ENCODE peak calls at places on chromosomes 2 and 18, in seven cellular contexts. D is right cardiac atrium, K is ovary, F is cardiac muscle cell, P is left ventricle myocardium inferior, U is MM.1S, X is H1. E is an unnamed sample. For H3K4me1, the result is how much of the 10 kb centered on the place peaks cover.

GRCh38 chr18:49690307-49690706 is 123.0 kb downstream of the ACAA2 start:
- DNase-seq in K (no peak), F (peak), X (no peak), U (no peak), D (no peak), P (no peak), E (no peak)

GRCh38 chr2:224160917-224161316 is 121.8 kb upstream of the SERPINE2 start:
- DNase-seq in D (peak), K (peak), F (peak), P (peak), X (no peak), U (no peak), E (no peak)

GRCh38 chr2:37389984-37390765 is 45.7 kb downstream of the QPCT start:
- DNase-seq in P (no peak), X (peak), D (no peak), K (no peak), F (peak), U (peak), E (peak)

GRCh38 chr2:135662088-135662487 is 79.6 kb upstream of the UBXN4 start:
- DNase-seq in P (no peak), D (no peak), X (no peak), K (no peak), F (peak), U (no peak), E (no peak)

GRCh38 chr18:36525913-36526312 is 228.4 kb downstream of the FHOD3 start:
- DNase-seq in U (no peak), K (no peak), P (no peak), D (no peak), F (no peak), X (no peak), E (no peak)

GRCh38 chr18:49849331-49850217 is 36.2 kb upstream of the ACAA2 start:
- DNase-seq in X (peak), U (no peak), P (peak), K (peak), D (no peak), F (peak), E (peak)

GRCh38 chr2:30371772-30372373 is 75.2 kb upstream of the LCLAT1 start:
- DNase-seq in U (no peak), D (no peak), X (no peak), K (no peak), P (no peak), F (no peak), E (no peak)

GRCh38 chr18:4016391-4017049 is 438.6 kb downstream of the DLGAP1 start:
- DNase-seq in F (no peak), P (no peak), U (no peak), D (no peak), K (no peak), X (no peak), E (peak)

GRCh38 chr18:60047556-60047955 is 147.8 kb downstream of the PMAIP1 start:
- DNase-seq in F (no peak), X (no peak), D (no peak), K (no peak), U (no peak), P (no peak), E (no peak)

GRCh38 chr18:46416706-46417638 is 240.0 kb downstream of the LOXHD1 start:
- DNase-seq in D (no peak), F (no peak), P (no peak), U (peak), K (no peak), X (no peak), E (peak)

GRCh38 chr2:169963786-169964185 is 136.5 kb downstream of the UBR3 start:
- DNase-seq in P (no peak), K (no peak), X (no peak), D (no peak), U (no peak), F (peak), E (no peak)

GRCh38 chr2:134154269-134154668 is 99.6 kb upstream of the MGAT5 start:
- DNase-seq in X (no peak), P (no peak), K (no peak), D (no peak), U (peak), F (no peak), E (no peak)

GRCh38 chr2:40027968-40028367 is 248.9 kb upstream of the THUMPD2 start:
- DNase-seq in F (no peak), K (no peak), X (no peak), D (no peak), P (no peak), U (no peak), E (no peak)

GRCh38 chr2:227653419-227653818 is 13.2 kb upstream of the SCYGR5 start:
- DNase-seq in K (no peak), P (no peak), F (peak), U (no peak), X (no peak), D (no peak), E (no peak)

GRCh38 chr2:168494190-168494711 is 38.2 kb downstream of the CERS6 start:
- DNase-seq in U (no peak), D (no peak), P (no peak), K (no peak), X (no peak), F (peak), E (peak)

GRCh38 chr2:230441188-230441897 is 25.3 kb downstream of the SP100 start:
- DNase-seq in K (no peak), D (no peak), F (peak), U (no peak), P (no peak), X (no peak), E (no peak)

GRCh38 chr2:156445311-156446218 is 9.4 kb downstream of the GPD2 start:
- DNase-seq in K (no peak), U (no peak), X (no peak), P (no peak), F (peak), D (no peak), E (no peak)

GRCh38 chr2:54903736-54904554 is 146.3 kb downstream of the RTN4 start:
- DNase-seq in P (no peak), K (no peak), F (peak), X (peak), U (no peak), D (no peak), E (no peak)

GRCh38 chr18:57738078-57738477 is 65.0 kb downstream of the ATP8B1 start:
- DNase-seq in F (peak), X (no peak), K (no peak), U (no peak), D (no peak), P (no peak), E (no peak)

GRCh38 chr2:47631840-47632398 is 151.0 kb upstream of the MSH6 start:
- DNase-seq in F (peak), X (no peak), U (no peak), P (no peak), K (no peak), D (no peak), E (peak)

GRCh38 chr2:214410918-214411554 is at the start of gene VWC2L:
- DNase-seq in P (peak), K (no peak), D (peak), F (peak), X (peak), U (peak), E (peak)

GRCh38 chr2:200365209-200365608 is 58.7 kb downstream of the SPATS2L start:
- DNase-seq in F (no peak), X (no peak), U (no peak), P (no peak), K (no peak), D (no peak), E (no peak)

GRCh38 chr2:143524001-143524608 is 394.9 kb downstream of the ARHGAP15 start:
- DNase-seq in F (peak), D (no peak), X (no peak), K (no peak), P (no peak), U (no peak), E (no peak)

GRCh38 chr2:234378440-234378839 is 118.4 kb downstream of the ARL4C start:
- DNase-seq in D (no peak), P (no peak), F (peak), X (no peak), U (no peak), K (no peak), E (no peak)

GRCh38 chr2:159265171-159265576 is 21.3 kb downstream of the WDSUB1 start:
- DNase-seq in K (no peak), P (no peak), D (no peak), F (peak), U (no peak), X (no peak), E (peak)

GRCh38 chr2:36290306-36290705 is 65.3 kb upstream of the CRIM1 start:
- DNase-seq in K (no peak), X (no peak), D (no peak), P (no peak), F (no peak), U (no peak), E (no peak)

GRCh38 chr2:70089220-70089945 is 2.1 kb downstream of the PCBP1 start:
- DNase-seq in F (peak), K (no peak), D (peak), P (peak), X (no peak), U (peak), E (peak)

GRCh38 chr18:6729247-6730091 is at the start of gene ARHGAP28:
- DNase-seq in X (peak), D (peak), U (peak), P (peak), K (peak), F (peak), E (peak)

GRCh38 chr2:61377046-61377445 is 93.8 kb downstream of the USP34 start:
- DNase-seq in F (no peak), P (no peak), X (no peak), K (no peak), D (no peak), U (no peak), E (no peak)

GRCh38 chr2:28390857-28391563 is 1.6 kb upstream of the FOSL2 start:
- DNase-seq in X (no peak), U (peak), F (peak), K (peak), D (peak), P (peak), E (peak)

GRCh38 chr2:200679157-200679934 is 93.5 kb downstream of the AOX1 start:
- DNase-seq in P (no peak), U (no peak), X (no peak), K (no peak), F (no peak), D (no peak), E (no peak)

GRCh38 chr18:12543697-12544096 is 114.2 kb downstream of the SPIRE1 start:
- DNase-seq in F (peak), D (no peak), K (no peak), U (no peak), P (no peak), X (no peak), E (no peak)

GRCh38 chr2:191983186-191983585 is 136.3 kb upstream of the CAVIN2 start:
- DNase-seq in F (no peak), U (no peak), K (no peak), X (no peak), P (no peak), D (no peak), E (no peak)

GRCh38 chr2:124725187-124725586 is 700.1 kb downstream of the CNTNAP5 start:
- DNase-seq in K (no peak), P (no peak), F (no peak), D (no peak), U (no peak), X (no peak), E (no peak)

GRCh38 chr18:11159844-11160243 is 10.5 kb upstream of the PIEZO2 start:
- DNase-seq in P (no peak), F (no peak), X (no peak), D (no peak), U (no peak), K (no peak), E (no peak)

DNA sequence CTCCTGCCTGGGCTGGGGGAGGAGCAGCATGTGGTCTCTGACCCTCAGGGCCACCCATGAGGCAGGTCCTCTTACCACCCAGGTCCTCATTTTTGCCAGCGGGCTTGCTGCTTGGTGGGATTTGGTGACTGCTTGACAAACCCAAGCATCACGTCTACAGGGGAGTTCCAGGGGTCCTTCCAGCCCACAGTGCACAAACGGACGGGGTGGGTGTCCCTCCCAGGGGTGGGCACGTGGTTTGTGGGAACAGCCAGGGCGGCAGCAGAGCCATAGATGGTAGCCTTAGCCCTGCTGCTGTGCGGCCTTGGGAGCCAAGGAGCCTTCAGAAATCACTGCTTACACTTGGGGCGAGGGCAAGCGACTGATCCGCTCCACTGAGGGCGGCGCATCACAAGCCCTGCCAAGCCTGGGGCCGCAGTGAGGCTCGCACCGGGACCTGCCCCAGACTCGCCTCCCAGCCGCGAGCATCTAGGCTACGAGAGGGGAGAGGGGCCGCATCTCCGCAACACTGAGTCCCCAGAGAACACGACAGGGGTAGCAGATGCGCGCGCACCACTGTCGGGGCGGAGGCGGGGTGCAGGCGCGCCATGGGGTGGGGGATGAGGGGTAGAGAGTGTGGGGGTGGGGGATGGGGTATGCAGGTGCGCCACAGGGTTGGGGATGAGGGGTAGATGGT is 36.9 kb downstream of the SNED1 start:
- DNase-seq in U (no peak), X (no peak), K (no peak), F (no peak), P (no peak), D (no peak), E (peak)
- H3K4me3 ChIP-seq in U (no peak), X (no peak), K (no peak), F (no peak), P (no peak), D (no peak), E (no peak)

GRCh38 chr2:68244456-68244855 is 7.9 kb downstream of the PPP3R1 start:
- DNase-seq in X (no peak), U (no peak), K (no peak), P (no peak), F (peak), D (no peak), E (no peak)
- H3K4me1 ChIP-seq in X (under half), U (under half), K (under half), P (half or more), F (under half), D (under half), E (under half)

GRCh38 chr2:201858781-201859180 is 52.4 kb downstream of the CDK15 start:
- DNase-seq in U (no peak), D (no peak), F (peak), P (no peak), K (peak), X (peak), E (peak)
- H3K4me3 ChIP-seq in U (no peak), D (no peak), F (no peak), P (no peak), K (peak), X (peak), E (peak)

GRCh38 chr2:3679616-3680393 is 21.8 kb downstream of the ALLC start:
- DNase-seq in D (no peak), P (no peak), X (no peak), K (no peak), F (no peak), U (no peak), E (no peak)

GRCh38 chr2:3682811-3683210 is 20.6 kb upstream of the DCDC2C start:
- DNase-seq in P (no peak), X (no peak), D (no peak), U (no peak), K (no peak), F (no peak), E (no peak)

GRCh38 chr2:3681625-3682024 is 21.8 kb upstream of the DCDC2C start:
- DNase-seq in P (no peak), K (no peak), F (no peak), D (no peak), U (no peak), X (no peak), E (no peak)

GRCh38 chr2:3680548-3681345 is 22.6 kb upstream of the DCDC2C start:
- DNase-seq in K (no peak), D (no peak), U (no peak), P (no peak), X (no peak), F (no peak), E (no peak)

DNA sequence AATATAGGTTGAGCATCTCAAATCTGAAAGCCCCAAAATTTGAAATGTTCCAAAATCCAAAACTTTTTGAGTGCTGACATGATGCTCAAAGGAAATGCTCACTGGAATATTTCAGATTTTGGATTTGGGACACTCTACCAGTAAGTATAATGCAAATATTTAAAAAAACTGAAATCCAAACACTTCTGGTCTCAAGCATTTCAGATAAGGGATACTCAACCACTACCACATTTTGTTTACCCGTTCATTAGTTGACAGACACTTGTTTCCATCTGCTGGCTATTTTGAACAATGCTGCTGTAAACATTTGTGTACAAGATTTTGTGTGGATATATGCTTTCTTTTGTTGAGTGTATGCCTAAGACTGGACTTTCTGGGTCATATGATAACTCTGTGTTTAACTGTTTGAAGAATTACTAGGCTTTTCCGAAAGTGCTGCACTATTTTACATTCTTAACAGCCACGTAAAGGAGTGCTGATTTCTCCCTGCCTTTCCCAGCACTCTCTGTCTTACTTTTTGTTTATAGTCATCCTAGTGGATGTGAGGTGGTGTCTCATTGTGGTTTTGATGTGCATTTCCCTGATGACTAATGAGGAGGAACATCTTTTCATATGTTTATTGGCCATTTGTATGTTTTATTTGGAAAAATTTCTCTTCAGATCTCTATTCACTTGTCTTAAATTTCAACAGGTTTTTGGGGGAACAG is 19.5 kb upstream of the DCDC2C start:
- DNase-seq in F (no peak), D (no peak), P (no peak), K (no peak), X (no peak), U (no peak), E (no peak)
- H3K4me1 ChIP-seq in F (under half), D (under half), P (under half), K (under half), X (under half), U (under half), E (under half)

GRCh38 chr18:76524900-76525698 is 30.1 kb upstream of the ZNF516 start:
- DNase-seq in P (no peak), U (peak), X (no peak), D (no peak), K (peak), F (peak), E (no peak)
- H3K4me3 ChIP-seq in P (peak), U (peak), X (no peak), D (peak), K (peak), F (peak), E (no peak)

GRCh38 chr2:172082944-172083718 is 2.2 kb upstream of the DLX1 start:
- DNase-seq in U (no peak), D (no peak), K (no peak), X (no peak), P (no peak), F (no peak), E (peak)
- H3K4me1 ChIP-seq in U (under half), D (under half), K (under half), X (under half), P (under half), F (under half), E (under half)

GRCh38 chr18:35047697-35048292 is 6.6 kb downstream of the MAPRE2 start:
- DNase-seq in U (no peak), F (no peak), X (no peak), P (no peak), K (no peak), D (no peak), E (no peak)
- H3K4me3 ChIP-seq in U (no peak), F (no peak), X (no peak), P (no peak), K (no peak), D (no peak), E (no peak)

GRCh38 chr2:11752906-11753305 is 6.5 kb downstream of the LPIN1 start:
- DNase-seq in X (no peak), P (no peak), F (no peak), U (peak), D (no peak), K (no peak), E (no peak)
- H3K4me1 ChIP-seq in X (under half), P (half or more), F (half or more), U (half or more), D (under half), K (under half), E (under half)

DNA sequence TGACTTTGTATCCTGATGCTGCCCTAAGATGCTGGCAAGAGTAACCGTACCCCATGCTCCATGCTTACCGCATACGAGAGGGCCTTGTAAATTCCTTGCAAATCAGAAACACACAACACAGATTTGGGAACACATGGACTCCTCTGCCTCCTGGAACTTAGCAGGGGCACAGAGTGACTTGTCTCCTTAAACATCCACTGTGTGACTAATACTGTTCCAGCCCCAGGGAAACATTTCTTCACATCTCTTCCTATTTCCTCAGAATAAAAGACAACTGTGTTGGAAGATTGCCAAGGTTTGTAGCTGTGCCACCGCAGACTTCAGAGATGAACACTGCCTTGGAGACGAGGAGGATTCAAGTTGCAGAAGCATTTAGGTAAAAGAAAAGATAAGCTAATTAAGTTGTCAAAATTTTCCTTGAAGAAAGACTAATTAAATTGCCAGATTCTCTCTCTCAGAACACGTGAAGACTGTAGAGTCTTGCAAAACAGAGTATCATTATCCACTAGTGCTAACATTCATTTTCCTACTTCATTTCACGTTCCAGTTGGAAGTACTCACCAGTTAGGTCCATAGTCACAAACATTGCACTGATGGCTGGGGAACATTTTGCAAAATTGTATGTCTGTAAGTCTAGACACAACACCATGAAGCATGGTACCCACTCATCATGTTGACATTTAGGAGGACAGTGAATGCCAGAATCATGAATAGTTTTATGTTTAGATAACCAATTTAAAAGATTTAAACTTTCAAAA is 188.8 kb downstream of the TSN start:
- DNase-seq in F (peak), U (no peak), X (no peak), P (no peak), K (no peak), D (no peak), E (no peak)
- H3K4me3 ChIP-seq in F (no peak), U (no peak), X (no peak), P (no peak), K (no peak), D (no peak), E (no peak)

GRCh38 chr2:127069003-127069402 is 38.0 kb downstream of the BIN1 start:
- DNase-seq in F (no peak), X (no peak), K (no peak), U (no peak), P (no peak), D (no peak), E (no peak)
- H3K4me1 ChIP-seq in F (under half), X (under half), K (under half), U (under half), P (under half), D (under half), E (under half)

E was measured in endodermal cell.